ENCODE peak calls at places on chromosomes 2 and 18, in nine cellular contexts. S is NCI-H1417, G is stomach, B is fibroblast of the aortic adventitia, K is psoas muscle, D is A673, Y is AG04449, Q is NCI-H2081, E is myocyte. U is an unnamed sample.

GRCh38 chr2:97870396-97870843 is 125.3 kb downstream of the TMEM131 start:
- DNase-seq in Y (peak), D (peak), K (no peak), Q (peak), G (no peak), B (peak), E (peak), S (peak), U (peak)

GRCh38 chr2:3208179-3208578 is 169.4 kb downstream of the EIPR1 start:
- DNase-seq in K (no peak), E (no peak), G (no peak), Q (no peak), D (no peak), S (no peak), B (no peak), Y (no peak), U (no peak)

GRCh38 chr2:102141011-102141914 is 1.3 kb upstream of the IL1R1 start:
- DNase-seq in B (peak), E (peak), K (no peak), Q (no peak), Y (peak), S (no peak), D (no peak), G (no peak), U (no peak)

GRCh38 chr2:1744151-1744445 is 217 bp downstream of the PXDN start:
- DNase-seq in D (peak), B (peak), S (no peak), Q (no peak), E (no peak), G (no peak), Y (no peak), K (no peak), U (no peak)

GRCh38 chr2:156320491-156320896 is 12.0 kb downstream of the NR4A2 start:
- DNase-seq in Y (no peak), G (peak), Q (no peak), K (peak), D (peak), E (peak), B (peak), S (no peak), U (no peak)

GRCh38 chr2:38601463-38602135 is 1.1 kb downstream of the HNRNPLL start:
- DNase-seq in Q (peak), K (no peak), D (peak), S (peak), Y (no peak), E (no peak), G (no peak), B (peak), U (no peak)

GRCh38 chr2:98822301-98823164 is 91.6 kb upstream of the MGAT4A start:
- DNase-seq in K (peak), E (no peak), G (peak), D (no peak), Q (no peak), S (no peak), B (no peak), Y (no peak), U (no peak)

GRCh38 chr2:54040685-54041084 is 69.9 kb upstream of the PSME4 start:
- DNase-seq in Y (no peak), B (no peak), E (no peak), Q (no peak), S (no peak), G (no peak), K (no peak), D (no peak), U (no peak)

GRCh38 chr2:41112228-41112627 is 660.3 kb upstream of the SLC8A1 start:
- DNase-seq in Q (no peak), E (no peak), B (no peak), Y (no peak), D (no peak), S (no peak), K (no peak), G (no peak), U (no peak)

GRCh38 chr18:23268641-23269040 is 133.4 kb downstream of the CABLES1 start:
- DNase-seq in Q (no peak), G (no peak), K (no peak), E (no peak), B (no peak), S (no peak), Y (no peak), D (no peak), U (no peak)

GRCh38 chr18:79343567-79344207 is 52.0 kb upstream of the NFATC1 start:
- DNase-seq in D (no peak), Y (no peak), K (no peak), E (no peak), G (peak), B (no peak), Q (no peak), S (peak), U (no peak)

GRCh38 chr2:196566969-196567666 is 72.4 kb upstream of the CCDC150 start:
- DNase-seq in G (no peak), D (no peak), B (peak), E (peak), Q (peak), K (no peak), Y (no peak), S (no peak), U (no peak)

GRCh38 chr2:96340493-96341414 is 5.2 kb downstream of the NCAPH start:
- DNase-seq in D (no peak), B (peak), Y (no peak), G (no peak), Q (no peak), S (no peak), K (no peak), E (no peak), U (no peak)

GRCh38 chr2:195646424-195646823 is 10.6 kb upstream of the SLC39A10 start:
- DNase-seq in Y (no peak), K (no peak), B (no peak), Q (no peak), G (no peak), D (peak), S (no peak), E (no peak), U (no peak)

GRCh38 chr2:241256168-241256545 is 59.3 kb downstream of the HDLBP start:
- DNase-seq in D (no peak), S (no peak), E (no peak), G (peak), Q (no peak), K (no peak), Y (no peak), B (no peak), U (no peak)

GRCh38 chr2:106094101-106094860 is 99.8 kb downstream of the UXS1 start:
- DNase-seq in Y (no peak), G (no peak), E (no peak), K (no peak), S (no peak), Q (no peak), B (no peak), D (no peak), U (no peak)

GRCh38 chr2:230541934-230542380 is 126.0 kb downstream of the SP100 start:
- DNase-seq in B (no peak), Y (no peak), G (no peak), D (no peak), S (no peak), Q (no peak), K (no peak), E (peak), U (no peak)

GRCh38 chr2:207103132-207103531 is 62.6 kb downstream of the KLF7 start:
- DNase-seq in Q (no peak), B (no peak), D (no peak), E (no peak), K (no peak), S (no peak), G (no peak), Y (no peak), U (no peak)

GRCh38 chr18:23850215-23850614 is 161.0 kb downstream of the LAMA3 start:
- DNase-seq in Q (no peak), E (no peak), G (no peak), S (no peak), Y (no peak), D (no peak), K (no peak), B (no peak), U (no peak)

GRCh38 chr2:227597993-227598392 is 700 bp upstream of the SCYGR2 start:
- DNase-seq in K (no peak), G (no peak), S (no peak), Q (no peak), D (no peak), B (no peak), E (no peak), Y (no peak), U (no peak)

GRCh38 chr2:75025633-75026380 is 67.4 kb downstream of the POLE4 start:
- DNase-seq in G (no peak), B (no peak), D (no peak), K (no peak), S (no peak), Y (no peak), Q (no peak), E (no peak), U (no peak)

GRCh38 chr2:71071681-71072398 is 3.4 kb downstream of the NAGK start:
- DNase-seq in B (no peak), Y (no peak), K (no peak), G (no peak), Q (no peak), E (no peak), S (no peak), D (no peak), U (no peak)

GRCh38 chr2:157415632-157416101 is 28.2 kb downstream of the CYTIP start:
- DNase-seq in S (no peak), G (no peak), B (no peak), K (no peak), E (no peak), Q (no peak), Y (no peak), D (no peak), U (no peak)

GRCh38 chr2:169712791-169713227 is 18.5 kb downstream of the PHOSPHO2 start:
- DNase-seq in K (no peak), E (no peak), Y (no peak), S (no peak), Q (no peak), B (no peak), D (no peak), G (no peak), U (no peak)

GRCh38 chr2:96195410-96196071 is 13.1 kb downstream of the STARD7 start:
- DNase-seq in Q (no peak), S (no peak), G (no peak), B (peak), E (no peak), K (no peak), D (no peak), Y (peak), U (no peak)

GRCh38 chr2:162265666-162266467 is 22.6 kb upstream of the FAP start:
- DNase-seq in B (no peak), D (no peak), Y (no peak), E (no peak), G (no peak), K (no peak), Q (no peak), S (no peak), U (no peak)

GRCh38 chr18:51028201-51028805 is 1.7 kb upstream of the SMAD4 start:
- DNase-seq in S (peak), E (no peak), Y (no peak), Q (peak), G (no peak), B (peak), D (peak), K (no peak), U (no peak)

GRCh38 chr2:65071499-65072180 is 15.4 kb downstream of the CEP68 start:
- DNase-seq in Y (no peak), D (no peak), E (no peak), G (no peak), B (no peak), Q (no peak), S (no peak), K (no peak), U (no peak)

U was measured in SK-N-MC.